ENCODE peak calls at places on chromosomes 13 and 19, in six cellular contexts. Q is esophagus squamous epithelium, I is adrenal gland, N is lower leg skin, X is H54, A is Peyer's patch. V is an unnamed sample.

GRCh38 chr13:92362717-92363116 is 863.9 kb upstream of the GPC6 start:
- DNase-seq in Q (no peak), I (no peak), N (no peak), X (no peak), A (no peak), V (no peak)

GRCh38 chr19:29318581-29318980 is 105.6 kb upstream of the UQCRFS1 start:
- DNase-seq in Q (no peak), I (no peak), N (no peak), X (no peak), A (no peak), V (no peak)

GRCh38 chr13:43119206-43119605 is 95.8 kb downstream of the DNAJC15 start:
- DNase-seq in Q (no peak), I (no peak), N (no peak), X (no peak), A (no peak), V (no peak)

GRCh38 chr19:42474743-42475142 is 32.0 kb upstream of the CXCL17 start:
- DNase-seq in Q (no peak), I (no peak), N (no peak), X (no peak), A (no peak), V (no peak)

GRCh38 chr13:100440756-100441421 is 147.7 kb downstream of the GGACT start:
- DNase-seq in Q (no peak), I (no peak), N (no peak), X (peak), A (no peak), V (no peak)

GRCh38 chr19:34996978-34997640 is 3.0 kb upstream of the GRAMD1A start:
- DNase-seq in Q (no peak), I (no peak), N (no peak), X (no peak), A (no peak), V (peak)

GRCh38 chr19:27833031-27833430 is 1379.9 kb downstream of the UQCRFS1 start:
- DNase-seq in Q (no peak), I (no peak), N (no peak), X (no peak), A (no peak), V (no peak)

GRCh38 chr13:89846890-89847585 is 1500.4 kb upstream of the MIR17HG start:
- DNase-seq in Q (no peak), I (no peak), N (no peak), X (peak), A (no peak), V (no peak)

GRCh38 chr13:113034451-113035208 is 65.6 kb downstream of the MCF2L start:
- DNase-seq in Q (no peak), I (peak), N (no peak), X (peak), A (peak), V (no peak)

GRCh38 chr13:33016414-33017409 is at the start of gene KL:
- DNase-seq in Q (no peak), I (peak), N (peak), X (no peak), A (no peak), V (peak)

GRCh38 chr13:113809934-113810333 is 50.9 kb downstream of the TMEM255B start:
- DNase-seq in Q (no peak), I (no peak), N (no peak), X (no peak), A (no peak), V (no peak)

GRCh38 chr13:39900106-39900750 is 244.8 kb downstream of the COG6 start:
- DNase-seq in Q (no peak), I (no peak), N (no peak), X (no peak), A (no peak), V (no peak)

GRCh38 chr13:85095887-85096286 is 703.3 kb downstream of the SLITRK6 start:
- DNase-seq in Q (no peak), I (no peak), N (no peak), X (no peak), A (no peak), V (no peak)

GRCh38 chr13:95317037-95317989 is 16.1 kb upstream of the ABCC4 start:
- DNase-seq in Q (no peak), I (no peak), N (no peak), X (no peak), A (no peak), V (peak)

GRCh38 chr13:72141845-72142470 is 275.0 kb upstream of the DACH1 start:
- DNase-seq in Q (no peak), I (peak), N (no peak), X (no peak), A (no peak), V (no peak)

GRCh38 chr19:55376381-55376933 is at the start of gene TMEM190:
- DNase-seq in Q (no peak), I (no peak), N (no peak), X (no peak), A (no peak), V (no peak)

GRCh38 chr13:67351915-67352314 is 121.8 kb upstream of the PCDH9 start:
- DNase-seq in Q (no peak), I (no peak), N (no peak), X (no peak), A (no peak), V (no peak)

GRCh38 chr13:41085961-41086360 is 24.7 kb downstream of the WBP4 start:
- DNase-seq in Q (no peak), I (no peak), N (no peak), X (no peak), A (no peak), V (no peak)

GRCh38 chr13:24176351-24177101 is 16.0 kb downstream of the SPATA13 start:
- DNase-seq in Q (no peak), I (peak), N (no peak), X (no peak), A (no peak), V (no peak)

GRCh38 chr13:94641432-94641941 is 39.8 kb downstream of the GPR180 start:
- DNase-seq in Q (no peak), I (no peak), N (no peak), X (no peak), A (no peak), V (no peak)

GRCh38 chr19:7013678-7014077 is 7.6 kb downstream of the MBD3L2B start:
- DNase-seq in Q (no peak), I (no peak), N (no peak), X (no peak), A (no peak), V (no peak)

GRCh38 chr19:9407827-9408226 is 27.5 kb downstream of the ZNF266 start:
- DNase-seq in Q (no peak), I (no peak), N (no peak), X (no peak), A (no peak), V (no peak)

GRCh38 chr19:19537321-19538048 is 580 bp upstream of the CILP2 start:
- DNase-seq in Q (no peak), I (no peak), N (no peak), X (no peak), A (no peak), V (no peak)

GRCh38 chr13:55815458-55816033 is 1325.2 kb upstream of the PRR20A start:
- DNase-seq in Q (no peak), I (no peak), N (no peak), X (no peak), A (no peak), V (no peak)

GRCh38 chr19:36417752-36418286 is 625 bp downstream of the ZFP82 start:
- DNase-seq in Q (no peak), I (peak), N (no peak), X (no peak), A (no peak), V (peak)

GRCh38 chr19:35332817-35333216 is 3.8 kb downstream of the CD22 start:
- DNase-seq in Q (no peak), I (no peak), N (no peak), X (no peak), A (peak), V (peak)

GRCh38 chr13:91017031-91017668 is 330.3 kb upstream of the MIR17HG start:
- DNase-seq in Q (no peak), I (peak), N (no peak), X (peak), A (peak), V (no peak)

GRCh38 chr13:58655086-58655485 is 1023.5 kb downstream of the PCDH17 start:
- DNase-seq in Q (no peak), I (no peak), N (no peak), X (no peak), A (no peak), V (no peak)

GRCh38 chr19:17735410-17735809 is 15.9 kb upstream of the FCHO1 start:
- DNase-seq in Q (no peak), I (no peak), N (no peak), X (no peak), A (no peak), V (no peak)
- TF ChIP-seq POLR2A in Q (no peak), I (no peak), N (no peak), X (no peak), A (no peak), V (no peak)

GRCh38 chr19:14409157-14410053 is 9.7 kb downstream of the DDX39A start:
- DNase-seq in Q (no peak), I (no peak), N (no peak), X (no peak), A (no peak), V (no peak)

GRCh38 chr19:14405758-14406644 is 13.1 kb downstream of the DDX39A start:
- DNase-seq in Q (no peak), I (peak), N (peak), X (peak), A (peak), V (peak)

GRCh38 chr19:14408641-14409120 is 10.5 kb downstream of the DDX39A start:
- DNase-seq in Q (no peak), I (peak), N (no peak), X (no peak), A (no peak), V (no peak)

GRCh38 chr19:14406645-14407331 is 12.4 kb downstream of the DDX39A start:
- DNase-seq in Q (no peak), I (no peak), N (no peak), X (no peak), A (no peak), V (peak)

DNA sequence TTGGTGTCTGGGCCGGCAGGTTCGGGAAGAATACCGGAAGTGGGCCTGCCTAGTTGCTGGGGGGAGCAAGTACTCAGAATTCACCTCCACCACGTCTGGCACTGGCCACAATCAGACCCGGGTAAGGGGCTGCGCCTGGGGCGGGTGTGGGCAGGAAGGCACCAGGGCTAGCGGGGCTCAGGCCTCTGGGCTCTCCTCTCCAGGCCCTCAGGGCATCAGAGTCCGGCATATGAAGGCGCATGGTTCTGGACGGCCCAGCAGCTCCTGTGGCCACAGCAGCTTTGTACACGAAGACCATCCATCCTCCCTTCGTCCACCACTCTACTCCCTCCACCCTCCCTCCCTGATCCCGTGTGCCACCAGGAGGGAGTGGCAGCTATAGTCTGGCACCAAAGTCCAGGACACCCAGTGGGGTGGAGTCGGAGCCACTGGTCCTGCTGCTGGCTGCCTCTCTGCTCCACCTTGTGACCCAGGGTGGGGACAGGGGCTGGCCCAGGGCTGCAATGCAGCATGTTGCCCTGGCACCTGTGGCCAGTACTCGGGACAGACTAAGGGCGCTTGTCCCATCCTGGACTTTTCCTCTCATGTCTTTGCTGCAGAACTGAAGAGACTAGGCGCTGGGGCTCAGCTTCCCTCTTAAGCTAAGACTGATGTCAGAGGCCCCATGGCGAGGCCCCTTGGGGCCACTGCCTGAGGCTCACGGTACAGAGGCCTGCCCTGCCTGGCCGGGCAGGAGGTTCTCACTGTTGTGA is 11.1 kb downstream of the DDX39A start:
- DNase-seq in Q (no peak), I (no peak), N (no peak), X (no peak), A (peak), V (no peak)
- TF ChIP-seq POLR2A in Q (no peak), I (peak), N (no peak), X (no peak), A (no peak), V (no peak)

GRCh38 chr19:1478934-1479707 is at the start of gene C19orf25:
- DNase-seq in Q (peak), I (peak), N (peak), X (peak), A (peak), V (peak)
- TF ChIP-seq POLR2A in Q (no peak), I (peak), N (no peak), X (peak), A (peak), V (peak)

GRCh38 chr19:1258707-1259205 is 10.4 kb downstream of the MIDN start:
- DNase-seq in Q (no peak), I (no peak), N (no peak), X (no peak), A (no peak), V (no peak)

GRCh38 chr19:1259873-1260748 is 9.0 kb upstream of the CIRBP start:
- DNase-seq in Q (no peak), I (no peak), N (peak), X (no peak), A (peak), V (peak)

GRCh38 chr19:1260749-1261511 is 8.2 kb upstream of the CIRBP start:
- DNase-seq in Q (peak), I (peak), N (peak), X (peak), A (peak), V (peak)

GRCh38 chr19:1258161-1258492 is 9.7 kb downstream of the MIDN start:
- DNase-seq in Q (no peak), I (no peak), N (no peak), X (no peak), A (no peak), V (peak)

DNA sequence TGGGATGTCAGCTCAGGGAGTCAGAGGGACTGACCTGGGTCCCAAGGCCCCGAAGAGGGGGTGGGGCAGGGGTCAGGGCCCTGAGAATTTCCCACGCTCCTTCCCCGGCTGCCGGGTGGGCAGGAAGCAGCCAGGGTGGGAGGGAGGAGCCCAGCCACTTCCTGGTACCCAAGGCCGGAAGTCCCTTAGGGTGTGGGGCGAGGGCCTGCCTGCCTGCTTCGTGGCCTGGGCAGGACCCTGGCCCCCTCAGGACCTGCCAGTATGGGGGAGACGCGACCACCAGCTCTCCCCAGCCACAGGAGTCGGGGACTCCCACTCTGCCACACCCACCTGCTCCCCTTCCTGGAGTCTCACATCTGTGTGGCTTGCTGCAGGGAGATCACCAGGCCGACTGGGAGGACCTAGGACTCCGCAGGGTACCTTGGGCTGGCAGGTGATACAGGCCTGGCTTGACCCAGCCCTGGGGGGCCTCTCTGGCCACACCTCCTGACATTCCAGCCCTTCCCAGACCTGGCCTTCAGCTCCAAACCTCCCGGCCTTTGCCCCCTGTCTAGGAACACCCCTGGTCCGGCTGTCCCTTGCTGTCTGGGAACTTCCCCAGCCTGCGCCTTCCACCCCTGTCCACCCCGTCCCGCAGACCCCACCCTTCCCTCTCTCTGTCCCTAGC is 9.8 kb upstream of the CIRBP start:
- DNase-seq in Q (no peak), I (peak), N (peak), X (peak), A (peak), V (peak)
- TF ChIP-seq POLR2A in Q (no peak), I (no peak), N (no peak), X (peak), A (peak), V (peak)

GRCh38 chr19:4007021-4007835 is at the start of gene PIAS4:
- DNase-seq in Q (peak), I (peak), N (peak), X (peak), A (peak), V (peak)
- TF ChIP-seq POLR2A in Q (no peak), I (peak), N (no peak), X (peak), A (peak), V (no peak)

GRCh38 chr19:52200044-52200443 is 10.2 kb downstream of the PPP2R1A start:
- DNase-seq in Q (no peak), I (no peak), N (no peak), X (no peak), A (no peak), V (no peak)
- TF ChIP-seq POLR2A in Q (no peak), I (no peak), N (no peak), X (no peak), A (no peak), V (no peak)

V was measured in spleen.